ENCODE peak calls at places on chromosome 15, in eight cellular contexts. One of them, this sample, is unnamed. For H3K4me1, the result is how much of the 10 kb centered on the place peaks cover.

GRCh38 chr15:44319385-44319784 is 30.9 kb downstream of the GOLM2 start:
- DNase-seq in A549: no peak
- DNase-seq in tibial nerve: no peak
- DNase-seq in GM12878: peak
- DNase-seq in ovary: no peak
- DNase-seq in H1: no peak
- DNase-seq in stomach: no peak
- DNase-seq in suprapubic skin: no peak
- DNase-seq in this sample: no peak

GRCh38 chr15:91283155-91283554 is 183.1 kb downstream of the SV2B start:
- DNase-seq in A549: no peak
- DNase-seq in tibial nerve: no peak
- DNase-seq in GM12878: no peak
- DNase-seq in ovary: no peak
- DNase-seq in H1: no peak
- DNase-seq in stomach: no peak
- DNase-seq in suprapubic skin: no peak
- DNase-seq in this sample: no peak

GRCh38 chr15:34610388-34610787 is 26.9 kb upstream of the GOLGA8B start:
- DNase-seq in A549: peak
- DNase-seq in tibial nerve: no peak
- DNase-seq in GM12878: no peak
- DNase-seq in ovary: no peak
- DNase-seq in H1: no peak
- DNase-seq in stomach: no peak
- DNase-seq in suprapubic skin: no peak
- DNase-seq in this sample: no peak

GRCh38 chr15:77580991-77581682 is 51.6 kb downstream of the LINGO1 start:
- DNase-seq in A549: no peak
- DNase-seq in tibial nerve: no peak
- DNase-seq in GM12878: no peak
- DNase-seq in ovary: no peak
- DNase-seq in H1: no peak
- DNase-seq in stomach: peak
- DNase-seq in suprapubic skin: no peak
- DNase-seq in this sample: no peak

GRCh38 chr15:78315686-78316085 is 16.3 kb upstream of the SKIC8 start:
- DNase-seq in A549: no peak
- DNase-seq in tibial nerve: no peak
- DNase-seq in GM12878: no peak
- DNase-seq in ovary: peak
- DNase-seq in H1: peak
- DNase-seq in stomach: no peak
- DNase-seq in suprapubic skin: no peak
- DNase-seq in this sample: peak

GRCh38 chr15:77836116-77836798 is 203.5 kb upstream of the LINGO1 start:
- DNase-seq in A549: peak
- DNase-seq in tibial nerve: no peak
- DNase-seq in GM12878: no peak
- DNase-seq in ovary: no peak
- DNase-seq in H1: no peak
- DNase-seq in stomach: no peak
- DNase-seq in suprapubic skin: no peak
- DNase-seq in this sample: no peak

GRCh38 chr15:78438595-78439285 is 724 bp downstream of the IREB2 start:
- DNase-seq in A549: peak
- DNase-seq in tibial nerve: no peak
- DNase-seq in GM12878: no peak
- DNase-seq in ovary: no peak
- DNase-seq in H1: no peak
- DNase-seq in stomach: no peak
- DNase-seq in suprapubic skin: no peak
- DNase-seq in this sample: no peak

GRCh38 chr15:50425219-50425618 is 1.0 kb downstream of the USP8 start:
- DNase-seq in A549: no peak
- DNase-seq in tibial nerve: no peak
- DNase-seq in GM12878: no peak
- DNase-seq in ovary: no peak
- DNase-seq in H1: no peak
- DNase-seq in stomach: no peak
- DNase-seq in suprapubic skin: no peak
- DNase-seq in this sample: no peak

GRCh38 chr15:77693576-77693975 is 60.9 kb upstream of the LINGO1 start:
- DNase-seq in A549: no peak
- DNase-seq in tibial nerve: no peak
- DNase-seq in GM12878: no peak
- DNase-seq in ovary: no peak
- DNase-seq in H1: no peak
- DNase-seq in stomach: no peak
- DNase-seq in suprapubic skin: no peak
- DNase-seq in this sample: no peak

GRCh38 chr15:60093273-60094067 is 89.4 kb downstream of the FOXB1 start:
- DNase-seq in A549: no peak
- DNase-seq in tibial nerve: no peak
- DNase-seq in GM12878: no peak
- DNase-seq in ovary: no peak
- DNase-seq in H1: no peak
- DNase-seq in stomach: peak
- DNase-seq in suprapubic skin: no peak
- DNase-seq in this sample: peak

GRCh38 chr15:32956006-32956405 is 238.2 kb downstream of the GREM1 start:
- DNase-seq in A549: peak
- DNase-seq in tibial nerve: no peak
- DNase-seq in GM12878: no peak
- DNase-seq in ovary: no peak
- DNase-seq in H1: no peak
- DNase-seq in stomach: no peak
- DNase-seq in suprapubic skin: no peak
- DNase-seq in this sample: no peak

GRCh38 chr15:48929611-48930170 is 34.0 kb downstream of the SHC4 start:
- DNase-seq in A549: no peak
- DNase-seq in tibial nerve: no peak
- DNase-seq in GM12878: no peak
- DNase-seq in ovary: no peak
- DNase-seq in H1: no peak
- DNase-seq in stomach: no peak
- DNase-seq in suprapubic skin: no peak
- DNase-seq in this sample: no peak

GRCh38 chr15:99703603-99704443 is 29.4 kb downstream of the LYSMD4 start:
- DNase-seq in A549: peak
- DNase-seq in tibial nerve: peak
- DNase-seq in GM12878: no peak
- DNase-seq in ovary: no peak
- DNase-seq in H1: no peak
- DNase-seq in stomach: no peak
- DNase-seq in suprapubic skin: no peak
- DNase-seq in this sample: no peak

GRCh38 chr15:60125334-60125733 is 121.2 kb downstream of the FOXB1 start:
- DNase-seq in A549: no peak
- DNase-seq in tibial nerve: no peak
- DNase-seq in GM12878: no peak
- DNase-seq in ovary: no peak
- DNase-seq in H1: no peak
- DNase-seq in stomach: no peak
- DNase-seq in suprapubic skin: no peak
- DNase-seq in this sample: no peak

DNA sequence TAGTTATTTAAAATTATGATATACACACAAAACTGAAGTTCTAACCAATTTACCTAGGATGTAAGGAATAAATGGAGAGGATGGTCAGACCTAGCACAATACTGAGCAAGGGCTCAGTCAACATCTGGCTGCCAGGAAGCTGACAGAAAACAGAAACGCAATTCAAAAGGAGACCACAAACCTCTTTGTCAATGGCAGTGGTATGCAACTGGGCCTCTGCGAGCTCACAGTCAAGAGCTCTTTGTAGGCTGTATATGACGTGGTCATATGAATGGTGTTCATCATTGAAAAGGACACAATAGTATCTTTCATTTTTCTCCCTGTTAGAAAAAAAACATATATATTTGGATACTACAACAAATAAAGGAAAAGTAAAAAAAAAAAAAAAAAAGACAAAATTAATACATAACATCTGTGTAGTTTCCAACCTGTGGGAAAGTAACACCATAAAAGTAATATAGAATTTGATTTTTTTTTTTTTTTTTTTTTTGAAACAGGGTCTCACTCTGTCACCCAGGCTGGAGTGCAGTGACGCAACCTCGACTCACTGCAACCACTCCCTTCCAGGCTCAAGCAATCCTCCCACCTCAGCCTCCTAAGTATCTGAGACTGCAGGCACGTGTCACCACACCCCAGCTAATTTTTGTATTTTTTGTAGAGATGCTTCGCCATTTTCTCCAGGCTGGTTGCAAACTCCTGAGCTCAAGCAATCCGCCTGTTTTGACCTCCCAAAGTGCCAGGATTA is 37.9 kb downstream of the UBR1 start:
- DNase-seq in A549: no peak
- DNase-seq in tibial nerve: no peak
- DNase-seq in GM12878: no peak
- DNase-seq in ovary: no peak
- DNase-seq in H1: no peak
- DNase-seq in stomach: no peak
- DNase-seq in suprapubic skin: no peak
- DNase-seq in this sample: no peak
- H3K4me3 ChIP-seq in A549: no peak
- H3K4me3 ChIP-seq in tibial nerve: no peak
- H3K4me3 ChIP-seq in GM12878: no peak
- H3K4me3 ChIP-seq in ovary: no peak
- H3K4me3 ChIP-seq in H1: no peak
- H3K4me3 ChIP-seq in stomach: no peak
- H3K4me3 ChIP-seq in suprapubic skin: no peak
- H3K4me3 ChIP-seq in this sample: no peak

DNA sequence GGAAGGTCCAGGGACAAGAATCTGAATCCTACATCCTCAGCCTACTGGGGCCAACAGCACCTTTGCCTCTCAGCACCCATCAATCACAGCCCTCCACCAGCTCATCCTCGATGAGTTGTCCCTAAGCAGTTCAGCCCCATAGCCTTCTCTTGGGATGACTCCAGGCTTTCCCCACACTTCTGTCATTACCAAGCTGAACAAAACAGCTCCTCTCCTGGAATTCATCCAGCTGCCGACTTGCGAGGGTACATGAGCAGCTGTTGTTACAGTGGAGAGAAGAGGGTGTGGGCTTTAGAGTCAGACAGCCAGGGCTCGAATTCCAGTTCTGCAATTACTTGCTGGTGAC is 69.0 kb upstream of the THBS1 start:
- DNase-seq in A549: no peak
- DNase-seq in tibial nerve: no peak
- DNase-seq in GM12878: no peak
- DNase-seq in ovary: no peak
- DNase-seq in H1: no peak
- DNase-seq in stomach: no peak
- DNase-seq in suprapubic skin: no peak
- DNase-seq in this sample: no peak
- TF ChIP-seq EP300 in A549: no peak
- TF ChIP-seq EP300 in tibial nerve: no peak
- TF ChIP-seq EP300 in GM12878: no peak
- TF ChIP-seq EP300 in ovary: no peak
- TF ChIP-seq EP300 in H1: no peak
- TF ChIP-seq EP300 in stomach: no peak
- TF ChIP-seq EP300 in suprapubic skin: no peak
- TF ChIP-seq EP300 in this sample: no peak

DNA sequence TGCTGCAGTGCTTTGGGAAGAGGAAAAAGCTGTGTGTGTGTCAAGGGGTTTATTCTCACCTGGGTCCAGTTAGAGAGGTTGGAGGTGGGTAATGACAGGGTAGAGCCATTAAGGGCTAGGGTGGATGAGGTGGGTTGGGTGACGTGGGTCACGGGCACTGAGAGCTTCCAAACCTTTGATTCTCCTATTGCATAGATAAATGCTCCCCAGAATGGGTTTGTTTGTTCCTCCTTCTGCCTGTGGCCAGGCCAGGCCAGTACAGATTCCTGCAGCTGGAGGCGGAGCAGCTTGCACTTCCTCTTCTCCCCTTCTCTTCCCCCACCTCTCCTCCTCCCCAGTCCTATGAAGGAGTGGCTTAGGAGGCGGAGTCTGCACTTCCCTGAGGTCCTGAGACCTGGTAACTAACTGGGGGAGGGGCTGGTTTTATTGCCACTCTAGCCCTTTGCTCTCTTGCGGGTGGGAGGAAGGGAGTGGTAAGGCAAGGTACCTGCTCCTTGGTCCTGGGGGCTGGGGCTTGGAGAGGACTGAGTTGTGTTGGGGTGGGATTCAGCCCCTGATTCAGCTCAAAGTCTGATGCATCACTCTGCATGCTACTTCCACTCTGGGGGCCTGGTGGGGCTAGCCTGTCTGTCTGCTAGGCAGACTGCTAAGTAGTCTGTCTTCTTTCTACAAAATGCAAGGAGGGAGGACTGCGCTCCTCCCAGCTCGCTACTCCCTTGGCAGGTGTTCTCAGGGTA is 3.5 kb downstream of the SPINT1 start:
- DNase-seq in A549: peak
- DNase-seq in tibial nerve: peak
- DNase-seq in GM12878: peak
- DNase-seq in ovary: no peak
- DNase-seq in H1: no peak
- DNase-seq in stomach: peak
- DNase-seq in suprapubic skin: no peak
- DNase-seq in this sample: peak
- H3K4me1 ChIP-seq in A549: under half
- H3K4me1 ChIP-seq in tibial nerve: under half
- H3K4me1 ChIP-seq in GM12878: under half
- H3K4me1 ChIP-seq in ovary: under half
- H3K4me1 ChIP-seq in H1: under half
- H3K4me1 ChIP-seq in stomach: half or more
- H3K4me1 ChIP-seq in suprapubic skin: half or more
- H3K4me1 ChIP-seq in this sample: half or more

DNA sequence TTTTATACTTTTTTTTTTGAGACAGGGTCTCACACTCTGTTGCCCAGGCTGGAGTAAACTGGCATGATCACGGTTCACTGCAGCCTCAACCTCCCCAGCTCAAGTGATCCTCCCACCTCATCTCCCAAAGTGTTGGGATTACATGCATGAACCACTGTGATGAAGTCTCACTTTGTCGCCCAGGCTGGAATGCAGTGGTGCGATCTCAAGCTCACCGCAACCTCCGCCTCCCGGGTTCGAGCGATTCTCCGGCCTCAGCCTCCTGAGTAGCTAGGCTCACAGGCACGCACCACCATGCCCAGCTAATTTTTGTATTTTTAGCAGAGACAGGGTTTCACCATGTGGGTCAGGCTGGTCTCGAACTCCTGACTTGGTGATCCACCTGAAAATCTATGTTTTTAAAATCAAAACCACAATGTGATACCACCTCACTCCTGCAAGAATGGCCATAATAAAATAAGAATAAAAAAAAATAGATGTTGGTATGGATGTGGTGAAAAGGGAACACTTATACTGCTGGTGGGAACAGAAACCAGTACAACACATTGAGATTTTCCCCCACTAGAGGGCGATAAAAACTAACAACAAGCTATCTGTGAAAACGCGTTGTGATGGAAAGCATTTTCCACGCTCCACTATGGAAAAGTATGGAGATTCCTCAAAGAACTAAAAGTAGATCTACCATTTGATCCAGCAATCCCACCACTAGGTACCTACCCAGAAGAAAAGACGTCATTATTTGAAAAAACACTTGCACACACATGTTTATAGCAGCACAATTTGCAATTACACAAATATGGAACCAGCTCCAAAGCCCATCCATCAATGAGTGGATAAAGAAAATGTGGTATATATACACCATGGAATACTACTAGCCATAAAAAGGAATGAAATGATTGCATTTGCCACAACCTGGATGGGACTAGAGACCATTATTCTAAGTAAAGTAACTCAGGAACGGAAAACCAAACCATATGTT is 26.8 kb upstream of the OCA2 start:
- DNase-seq in A549: peak
- DNase-seq in tibial nerve: peak
- DNase-seq in GM12878: no peak
- DNase-seq in ovary: no peak
- DNase-seq in H1: no peak
- DNase-seq in stomach: no peak
- DNase-seq in suprapubic skin: peak
- DNase-seq in this sample: no peak
- H3K4me3 ChIP-seq in A549: no peak
- H3K4me3 ChIP-seq in tibial nerve: no peak
- H3K4me3 ChIP-seq in GM12878: no peak
- H3K4me3 ChIP-seq in ovary: no peak
- H3K4me3 ChIP-seq in H1: no peak
- H3K4me3 ChIP-seq in stomach: no peak
- H3K4me3 ChIP-seq in suprapubic skin: no peak
- H3K4me3 ChIP-seq in this sample: no peak

This sample was measured in transverse colon.